ENCODE peak calls at places on chromosomes 12 and 14, in seven cellular contexts. B is islet precursor cell; U is iris pigment epithelial cell; I is sigmoid colon; M is CD8-positive, alpha-beta T cell; X is activated CD4-positive, alpha-beta T cell treated with anti-CD3 and anti-CD28 coated beads, Interleukin-2, amount 50 U/mL, for 4 hours; Z is ELR. K is an unnamed sample.

GRCh38 chr14:85688024-85688423 is 158.1 kb downstream of the FLRT2 start:
- DNase-seq in M (no peak), X (no peak), I (no peak), U (peak), Z (no peak), B (no peak), K (no peak)

GRCh38 chr14:103316723-103317122 is 17.3 kb upstream of the EIF5 start:
- DNase-seq in I (no peak), U (no peak), B (no peak), Z (no peak), X (no peak), M (no peak), K (no peak)

GRCh38 chr14:26138764-26139445 is 458.9 kb downstream of the NOVA1 start:
- DNase-seq in B (no peak), M (no peak), Z (no peak), I (no peak), U (peak), X (no peak), K (no peak)

GRCh38 chr14:103133213-103134140 is 10.2 kb downstream of the TNFAIP2 start:
- DNase-seq in Z (no peak), B (no peak), U (no peak), X (no peak), M (no peak), I (no peak), K (no peak)

GRCh38 chr12:9104087-9104486 is 11.6 kb downstream of the A2M start:
- DNase-seq in Z (no peak), U (no peak), I (no peak), B (no peak), M (no peak), X (no peak), K (no peak)

GRCh38 chr14:55267816-55268215 is 3.4 kb upstream of the FBXO34 start:
- DNase-seq in Z (no peak), B (no peak), M (no peak), U (peak), X (no peak), I (no peak), K (no peak)

GRCh38 chr12:39622306-39622705 is 2.7 kb upstream of the ABCD2 start:
- DNase-seq in U (no peak), I (no peak), B (no peak), Z (no peak), M (no peak), X (no peak), K (no peak)

GRCh38 chr12:6961278-6961694 is 9.2 kb downstream of the PHB2 start:
- DNase-seq in U (peak), B (peak), Z (peak), M (peak), X (peak), I (peak), K (peak)

GRCh38 chr14:90656986-90657385 is 159.2 kb downstream of the TTC7B start:
- DNase-seq in I (no peak), U (no peak), Z (no peak), B (no peak), M (no peak), X (no peak), K (no peak)

GRCh38 chr12:32285484-32285883 is 113.9 kb upstream of the FGD4 start:
- DNase-seq in B (no peak), X (no peak), M (no peak), I (no peak), U (no peak), Z (no peak), K (no peak)

GRCh38 chr12:123064356-123064755 is 83.9 kb downstream of the ARL6IP4 start:
- DNase-seq in M (no peak), U (no peak), I (peak), X (no peak), B (no peak), Z (no peak), K (no peak)

GRCh38 chr12:116043673-116044072 is 233.8 kb downstream of the MED13L start:
- DNase-seq in U (no peak), X (no peak), I (no peak), B (no peak), Z (no peak), M (no peak), K (no peak)

GRCh38 chr14:91872517-91873470 is 5.5 kb upstream of the TC2N start:
- DNase-seq in X (no peak), U (peak), I (peak), M (peak), B (no peak), Z (no peak), K (no peak)

GRCh38 chr14:89417111-89417468 is at the start of gene FOXN3:
- DNase-seq in U (peak), B (peak), M (peak), I (peak), Z (peak), X (peak), K (peak)

GRCh38 chr14:53148612-53149202 is 4.4 kb downstream of the DDHD1 start:
- DNase-seq in X (no peak), I (no peak), M (no peak), Z (no peak), U (peak), B (no peak), K (no peak)

GRCh38 chr12:129844662-129845061 is 59.2 kb downstream of the TMEM132D start:
- DNase-seq in Z (no peak), X (no peak), U (peak), B (no peak), I (no peak), M (no peak), K (no peak)

GRCh38 chr14:104973215-104974145 is 4.7 kb downstream of the AHNAK2 start:
- DNase-seq in B (peak), M (no peak), I (peak), U (peak), X (no peak), Z (peak), K (peak)

GRCh38 chr12:40989785-40990184 is 198.3 kb upstream of the PDZRN4 start:
- DNase-seq in I (no peak), U (no peak), X (no peak), M (no peak), B (no peak), Z (no peak), K (no peak)

GRCh38 chr12:14935031-14935430 is 3.3 kb downstream of the ERP27 start:
- DNase-seq in I (no peak), U (no peak), Z (no peak), M (no peak), B (no peak), X (no peak), K (no peak)

GRCh38 chr14:68182492-68182891 is 362.9 kb downstream of the RAD51B start:
- DNase-seq in X (no peak), I (no peak), Z (no peak), B (no peak), U (no peak), M (no peak), K (no peak)

GRCh38 chr14:47207636-47208035 is 467.8 kb downstream of the MDGA2 start:
- DNase-seq in B (no peak), U (peak), Z (no peak), M (no peak), X (no peak), I (no peak), K (no peak)

GRCh38 chr12:144650-145284 is 69.2 kb downstream of the SLC6A12 start:
- DNase-seq in B (no peak), U (no peak), X (no peak), Z (no peak), I (no peak), M (no peak), K (no peak)

GRCh38 chr12:91984571-91984970 is 161.1 kb downstream of the BTG1 start:
- DNase-seq in X (no peak), I (no peak), B (no peak), U (peak), Z (peak), M (no peak), K (no peak)

GRCh38 chr12:128842579-128842978 is 10.7 kb upstream of the GLT1D1 start:
- DNase-seq in I (no peak), U (no peak), M (no peak), Z (no peak), B (no peak), X (no peak), K (no peak)

K was measured in LHCN-M2.